ENCODE peak calls at places on chromosomes 4 and X, in eight cellular contexts. P, H, L, K, R, U, Y and G are unnamed samples.

GRCh38 chr4:72899214-72899613 is 170.3 kb downstream of the COX18 start:
- DNase-seq in P (no peak), H (no peak), L (no peak), K (peak; percentile 51), R (no peak), U (no peak), Y (no peak), G (no peak)

GRCh38 chrX:131854586-131854985 is 168.5 kb upstream of the STK26 start:
- DNase-seq in P (no peak), H (peak; percentile 34), L (no peak), K (no peak), R (no peak), U (no peak), Y (no peak), G (no peak)

GRCh38 chrX:43973249-43973672 is at the start of gene NDP:
- DNase-seq in P (no peak), H (peak; percentile 34), L (peak; percentile 39), K (peak; percentile 13), R (peak; percentile 63), U (no peak), Y (no peak), G (no peak)

GRCh38 chr4:59818656-59819055 is 1381.5 kb upstream of the ADGRL3 start:
- DNase-seq in P (no peak), H (no peak), L (no peak), K (peak; percentile 23), R (no peak), U (peak; percentile 21), Y (no peak), G (peak; percentile 7)

GRCh38 chr4:185811509-185812364 is at the start of gene SORBS2:
- DNase-seq in P (peak; percentile 80), H (peak; percentile 6), L (peak; percentile 69), K (peak; percentile 83), R (no peak), U (peak; percentile 80), Y (no peak), G (peak; percentile 71)

GRCh38 chrX:29491659-29492058 is 723.7 kb upstream of the MAGEB2 start:
- DNase-seq in P (no peak), H (no peak), L (no peak), K (no peak), R (no peak), U (no peak), Y (no peak), G (no peak)

GRCh38 chr4:3074846-3075651 is 568 bp downstream of the HTT start:
- DNase-seq in P (peak; percentile 39), H (peak; percentile 89), L (peak; percentile 88), K (peak; percentile 74), R (peak; percentile 85), U (peak; percentile 87), Y (no peak), G (peak; percentile 61)

GRCh38 chr4:153804742-153805141 is 15.9 kb upstream of the SFRP2 start:
- DNase-seq in P (no peak), H (no peak), L (no peak), K (no peak), R (no peak), U (no peak), Y (no peak), G (no peak)

GRCh38 chr4:152398060-152398459 is 137.8 kb downstream of the FBXW7 start:
- DNase-seq in P (no peak), H (peak; percentile 59), L (peak; percentile 27), K (peak; percentile 12), R (no peak), U (no peak), Y (no peak), G (no peak)

GRCh38 chrX:27565992-27566391 is 24.2 kb upstream of the DCAF8L2 start:
- DNase-seq in P (no peak), H (no peak), L (peak; percentile 19), K (peak; percentile 71), R (no peak), U (no peak), Y (no peak), G (peak; percentile 0)

GRCh38 chr4:158171456-158171790 is 1.4 kb downstream of the GASK1B start:
- DNase-seq in P (no peak), H (no peak), L (no peak), K (no peak), R (no peak), U (no peak), Y (no peak), G (no peak)
- H3K27ac ChIP-seq in P (peak overlapping the region; percentile 57), H (no peak overlapping the region), L (no peak overlapping the region), K (peak overlapping the region; percentile 11), R (peak overlapping the region; percentile 94), U (peak overlapping the region; percentile 62), Y (peak overlapping the region; percentile 89), G (no peak overlapping the region)

GRCh38 chr4:168618577-168619265 is 121.9 kb downstream of the PALLD start:
- DNase-seq in P (no peak), H (peak; percentile 32), L (no peak), K (peak; percentile 97), R (no peak), U (no peak), Y (no peak), G (no peak)

GRCh38 chr4:168621806-168622589 is 125.1 kb downstream of the PALLD start:
- DNase-seq in P (no peak), H (peak; percentile 74), L (no peak), K (peak; percentile 96), R (no peak), U (no peak), Y (no peak), G (no peak)

GRCh38 chr4:168623011-168623410 is 126.2 kb downstream of the PALLD start:
- DNase-seq in P (no peak), H (no peak), L (no peak), K (no peak), R (no peak), U (no peak), Y (no peak), G (no peak)

GRCh38 chr4:168622600-168622999 is 125.7 kb downstream of the PALLD start:
- DNase-seq in P (no peak), H (no peak), L (no peak), K (no peak), R (no peak), U (no peak), Y (no peak), G (no peak)

GRCh38 chr4:168619266-168619631 is 122.4 kb downstream of the PALLD start:
- DNase-seq in P (no peak), H (no peak), L (no peak), K (peak; percentile 62), R (no peak), U (no peak), Y (no peak), G (no peak)
- H3K4me1 ChIP-seq in P (no peaks in the 10 kb centered on the region), H (peaks cover 46% of the 10 kb centered on the region), L (peaks cover 36% of the 10 kb centered on the region), K (peaks cover 2% of the 10 kb centered on the region), R (peaks cover 20% of the 10 kb centered on the region), U (no peaks in the 10 kb centered on the region), Y (peaks cover 5% of the 10 kb centered on the region), G (no peaks in the 10 kb centered on the region)

GRCh38 chr4:158050942-158051341 is 121.9 kb downstream of the GASK1B start:
- DNase-seq in P (no peak), H (peak; percentile 31), L (no peak), K (no peak), R (no peak), U (no peak), Y (no peak), G (no peak)
- H3K4me3 ChIP-seq in P (no peak overlapping the region), H (peak overlapping the region; percentile 49), L (no peak overlapping the region), K (no peak overlapping the region), R (no peak overlapping the region), U (no peak overlapping the region), Y (no peak overlapping the region), G (no peak overlapping the region)

GRCh38 chr4:112358952-112359749 is 62.0 kb downstream of the ALPK1 start:
- DNase-seq in P (no peak), H (no peak), L (no peak), K (no peak), R (no peak), U (peak; percentile 57), Y (no peak), G (no peak)

GRCh38 chr4:112357453-112357852 is 60.3 kb downstream of the ALPK1 start:
- DNase-seq in P (no peak), H (no peak), L (no peak), K (no peak), R (peak; percentile 61), U (peak; percentile 46), Y (no peak), G (no peak)

GRCh38 chr4:112357897-112358296 is 60.7 kb downstream of the ALPK1 start:
- DNase-seq in P (no peak), H (no peak), L (no peak), K (no peak), R (peak; percentile 59), U (peak; percentile 40), Y (no peak), G (no peak)

GRCh38 chr4:112358415-112358814 is 61.2 kb downstream of the ALPK1 start:
- DNase-seq in P (no peak), H (no peak), L (no peak), K (no peak), R (no peak), U (no peak), Y (no peak), G (no peak)

DNA sequence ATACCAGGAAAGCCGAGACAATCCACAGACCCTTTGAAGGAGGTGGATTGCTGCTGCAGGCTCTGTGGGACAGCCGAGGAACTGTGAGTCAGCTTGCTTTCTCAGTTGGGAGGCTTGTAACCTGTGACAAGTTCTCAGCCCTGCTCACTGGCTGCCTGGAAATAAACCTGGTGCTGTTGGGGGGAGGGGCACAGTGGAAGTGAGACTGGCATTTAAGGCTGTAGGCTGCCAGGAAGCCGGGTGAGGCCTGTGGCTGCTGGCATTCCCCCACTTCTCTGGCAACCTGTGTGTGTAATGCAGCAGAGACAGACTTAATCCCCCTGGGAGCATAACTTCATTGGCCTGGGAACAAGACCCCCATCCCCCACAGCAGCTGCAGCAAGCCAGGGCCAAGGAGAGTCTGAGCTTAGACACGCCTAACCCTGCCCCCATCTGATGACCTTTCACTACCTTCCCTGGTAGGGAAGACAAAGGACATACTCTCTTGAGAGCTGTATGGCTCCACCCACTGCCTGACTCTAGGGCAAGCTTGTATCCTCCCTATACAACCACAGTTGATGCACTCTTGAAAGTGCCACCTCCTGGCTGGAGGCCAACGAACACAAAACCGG is 64.1 kb downstream of the ALPK1 start:
- DNase-seq in P (no peak), H (no peak), L (peak; percentile 64), K (peak; percentile 30), R (no peak), U (peak; percentile 13), Y (no peak), G (peak; percentile 15)
- H3K27ac ChIP-seq in P (no peak overlapping the region), H (no peak overlapping the region), L (peak overlapping the region; percentile 46), K (no peak overlapping the region), R (no peak overlapping the region), U (no peak overlapping the region), Y (no peak overlapping the region), G (no peak overlapping the region)

DNA sequence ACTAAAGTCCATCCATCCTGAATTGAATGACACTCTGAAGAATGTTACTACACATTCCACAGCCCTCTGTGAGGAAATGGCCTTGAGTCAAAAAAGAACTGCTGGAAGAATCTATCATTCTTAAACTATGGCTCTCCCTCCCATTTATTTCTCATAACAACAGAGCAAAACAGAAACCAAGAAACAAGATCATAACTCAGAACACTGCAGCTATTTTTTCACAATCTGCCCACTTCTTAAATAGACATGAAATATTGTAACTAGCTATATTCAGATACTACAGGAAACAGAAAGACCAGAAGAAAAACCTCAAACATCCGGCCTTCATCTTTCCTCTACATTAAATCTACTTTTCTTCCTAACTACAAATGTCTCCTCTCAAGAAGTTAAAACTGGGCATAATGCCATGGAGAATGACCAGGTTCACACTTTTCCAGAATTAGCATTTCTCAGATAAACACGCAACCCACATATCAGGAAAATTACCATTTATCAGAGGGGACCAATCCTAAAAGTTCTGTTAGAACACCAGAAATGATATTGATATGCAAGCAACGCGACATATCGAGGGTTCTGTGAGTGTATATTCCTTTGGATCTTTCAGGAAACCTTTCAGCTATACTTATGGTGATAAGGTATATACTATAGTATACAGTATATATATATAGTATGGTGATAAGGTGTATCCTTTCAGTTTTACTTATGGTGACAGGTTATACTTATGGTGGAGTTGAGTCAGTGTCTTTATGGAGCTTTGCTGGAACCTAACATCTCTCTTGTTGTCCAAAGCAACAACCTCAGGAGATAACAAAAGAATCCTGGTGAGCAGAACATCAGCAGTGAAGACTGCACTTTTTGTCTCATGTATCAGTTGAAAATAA is 60.4 kb upstream of the IRF2 start:
- DNase-seq in P (no peak), H (peak; percentile 86), L (no peak), K (peak; percentile 78), R (no peak), U (no peak), Y (no peak), G (peak; percentile 37)
- H3K4me1 ChIP-seq in P (peaks cover 22% of the 10 kb centered on the region), H (peaks cover 30% of the 10 kb centered on the region), L (peaks cover 7% of the 10 kb centered on the region), K (peaks cover 2% of the 10 kb centered on the region), R (no peaks in the 10 kb centered on the region), U (peaks cover 8% of the 10 kb centered on the region), Y (peaks cover 40% of the 10 kb centered on the region), G (peaks cover 3% of the 10 kb centered on the region)